ENCODE peak calls at places on chromosomes 12 and 14, in six cellular contexts. One of them, this sample, is unnamed.

GRCh38 chr12:38159092-38159551 is 157.5 kb upstream of the ALG10B start:
- DNase-seq in IMR-90: no peak
- DNase-seq in A549: no peak
- DNase-seq in GM12878: no peak
- DNase-seq in HepG2: no peak
- DNase-seq in K562: no peak
- DNase-seq in this sample: no peak

GRCh38 chr12:112303004-112303403 is 79.2 kb downstream of the HECTD4 start:
- DNase-seq in IMR-90: peak; percentile 95
- DNase-seq in A549: peak; percentile 67
- DNase-seq in GM12878: peak; percentile 91
- DNase-seq in HepG2: no peak
- DNase-seq in K562: no peak
- DNase-seq in this sample: no peak

GRCh38 chr12:81815611-81816010 is 56.5 kb upstream of the PPFIA2 start:
- DNase-seq in IMR-90: no peak
- DNase-seq in A549: no peak
- DNase-seq in GM12878: no peak
- DNase-seq in HepG2: no peak
- DNase-seq in K562: no peak
- DNase-seq in this sample: no peak

GRCh38 chr12:11812558-11813421 is 163.3 kb downstream of the ETV6 start:
- DNase-seq in IMR-90: peak; percentile 27
- DNase-seq in A549: no peak
- DNase-seq in GM12878: no peak
- DNase-seq in HepG2: peak; percentile 78
- DNase-seq in K562: no peak
- DNase-seq in this sample: peak; percentile 65

GRCh38 chr12:22687677-22688076 is 62.7 kb downstream of the ETNK1 start:
- DNase-seq in IMR-90: peak; percentile 77
- DNase-seq in A549: no peak
- DNase-seq in GM12878: peak; percentile 57
- DNase-seq in HepG2: no peak
- DNase-seq in K562: no peak
- DNase-seq in this sample: no peak

GRCh38 chr12:105671720-105672119 is 341.2 kb downstream of the C12orf75 start:
- DNase-seq in IMR-90: peak; percentile 6
- DNase-seq in A549: no peak
- DNase-seq in GM12878: no peak
- DNase-seq in HepG2: no peak
- DNase-seq in K562: no peak
- DNase-seq in this sample: no peak

GRCh38 chr12:64480148-64480547 is 28.2 kb downstream of the TBK1 start:
- DNase-seq in IMR-90: peak; percentile 24
- DNase-seq in A549: no peak
- DNase-seq in GM12878: no peak
- DNase-seq in HepG2: no peak
- DNase-seq in K562: no peak
- DNase-seq in this sample: no peak

GRCh38 chr14:96053600-96054381 is 14.6 kb downstream of the C14orf132 start:
- DNase-seq in IMR-90: peak; percentile 99
- DNase-seq in A549: no peak
- DNase-seq in GM12878: no peak
- DNase-seq in HepG2: no peak
- DNase-seq in K562: no peak
- DNase-seq in this sample: peak; percentile 47

GRCh38 chr14:91297081-91297711 is 52.7 kb upstream of the GPR68 start:
- DNase-seq in IMR-90: no peak
- DNase-seq in A549: no peak
- DNase-seq in GM12878: no peak
- DNase-seq in HepG2: no peak
- DNase-seq in K562: no peak
- DNase-seq in this sample: no peak

GRCh38 chr12:112035219-112035765 is 22.1 kb downstream of the ERP29 start:
- DNase-seq in IMR-90: no peak
- DNase-seq in A549: no peak
- DNase-seq in GM12878: no peak
- DNase-seq in HepG2: no peak
- DNase-seq in K562: no peak
- DNase-seq in this sample: no peak

GRCh38 chr12:32309811-32310755 is 89.3 kb upstream of the FGD4 start:
- DNase-seq in IMR-90: peak; percentile 29
- DNase-seq in A549: no peak
- DNase-seq in GM12878: no peak
- DNase-seq in HepG2: no peak
- DNase-seq in K562: no peak
- DNase-seq in this sample: no peak

GRCh38 chr12:123033392-123034021 is 53.0 kb downstream of the ARL6IP4 start:
- DNase-seq in IMR-90: no peak
- DNase-seq in A549: no peak
- DNase-seq in GM12878: no peak
- DNase-seq in HepG2: no peak
- DNase-seq in K562: peak; percentile 54
- DNase-seq in this sample: no peak

GRCh38 chr12:117459229-117459628 is 97.8 kb upstream of the NOS1 start:
- DNase-seq in IMR-90: no peak
- DNase-seq in A549: no peak
- DNase-seq in GM12878: no peak
- DNase-seq in HepG2: no peak
- DNase-seq in K562: no peak
- DNase-seq in this sample: no peak

GRCh38 chr12:1595690-1596347 is 1.4 kb upstream of the FBXL14 start:
- DNase-seq in IMR-90: peak; percentile 67
- DNase-seq in A549: no peak
- DNase-seq in GM12878: no peak
- DNase-seq in HepG2: no peak
- DNase-seq in K562: no peak
- DNase-seq in this sample: no peak

GRCh38 chr12:93098077-93098476 is 169.0 kb upstream of the EEA1 start:
- DNase-seq in IMR-90: peak; percentile 35
- DNase-seq in A549: no peak
- DNase-seq in GM12878: peak; percentile 51
- DNase-seq in HepG2: no peak
- DNase-seq in K562: peak; percentile 53
- DNase-seq in this sample: no peak

GRCh38 chr12:47377414-47378221 is 297.9 kb upstream of the AMIGO2 start:
- DNase-seq in IMR-90: peak; percentile 100
- DNase-seq in A549: peak; percentile 90
- DNase-seq in GM12878: no peak
- DNase-seq in HepG2: no peak
- DNase-seq in K562: peak; percentile 23
- DNase-seq in this sample: no peak

GRCh38 chr14:20712900-20713299 is 24.3 kb downstream of the ANG start:
- DNase-seq in IMR-90: no peak
- DNase-seq in A549: no peak
- DNase-seq in GM12878: no peak
- DNase-seq in HepG2: no peak
- DNase-seq in K562: no peak
- DNase-seq in this sample: no peak

GRCh38 chr12:109709401-109710278 is 4.0 kb upstream of the FAM222A start:
- DNase-seq in IMR-90: no peak
- DNase-seq in A549: no peak
- DNase-seq in GM12878: no peak
- DNase-seq in HepG2: no peak
- DNase-seq in K562: no peak
- DNase-seq in this sample: no peak

GRCh38 chr14:50766338-50766886 is 64.5 kb downstream of the NIN start:
- DNase-seq in IMR-90: no peak
- DNase-seq in A549: no peak
- DNase-seq in GM12878: no peak
- DNase-seq in HepG2: no peak
- DNase-seq in K562: no peak
- DNase-seq in this sample: no peak

GRCh38 chr12:101323255-101323654 is 43.4 kb downstream of the UTP20 start:
- DNase-seq in IMR-90: no peak
- DNase-seq in A549: no peak
- DNase-seq in GM12878: no peak
- DNase-seq in HepG2: no peak
- DNase-seq in K562: no peak
- DNase-seq in this sample: no peak

GRCh38 chr12:109824731-109825130 is 8.5 kb downstream of the TRPV4 start:
- DNase-seq in IMR-90: no peak
- DNase-seq in A549: no peak
- DNase-seq in GM12878: no peak
- DNase-seq in HepG2: no peak
- DNase-seq in K562: no peak
- DNase-seq in this sample: no peak

GRCh38 chr12:120079352-120080042 is 37.1 kb downstream of the RAB35 start:
- DNase-seq in IMR-90: no peak
- DNase-seq in A549: peak; percentile 67
- DNase-seq in GM12878: no peak
- DNase-seq in HepG2: peak; percentile 78
- DNase-seq in K562: no peak
- DNase-seq in this sample: no peak

GRCh38 chr12:87924149-87924548 is 105.1 kb downstream of the C12orf50 start:
- DNase-seq in IMR-90: peak; percentile 73
- DNase-seq in A549: no peak
- DNase-seq in GM12878: no peak
- DNase-seq in HepG2: no peak
- DNase-seq in K562: no peak
- DNase-seq in this sample: no peak

GRCh38 chr12:55631056-55631455 is 5.6 kb upstream of the OR10P1 start:
- DNase-seq in IMR-90: no peak
- DNase-seq in A549: no peak
- DNase-seq in GM12878: no peak
- DNase-seq in HepG2: no peak
- DNase-seq in K562: no peak
- DNase-seq in this sample: no peak
- H3K4me3 ChIP-seq in IMR-90: no peak overlapping the region
- H3K4me3 ChIP-seq in A549: no peak overlapping the region
- H3K4me3 ChIP-seq in GM12878: no peak overlapping the region
- H3K4me3 ChIP-seq in HepG2: no peak overlapping the region
- H3K4me3 ChIP-seq in K562: no peak overlapping the region
- H3K4me3 ChIP-seq in this sample: no peak overlapping the region

DNA sequence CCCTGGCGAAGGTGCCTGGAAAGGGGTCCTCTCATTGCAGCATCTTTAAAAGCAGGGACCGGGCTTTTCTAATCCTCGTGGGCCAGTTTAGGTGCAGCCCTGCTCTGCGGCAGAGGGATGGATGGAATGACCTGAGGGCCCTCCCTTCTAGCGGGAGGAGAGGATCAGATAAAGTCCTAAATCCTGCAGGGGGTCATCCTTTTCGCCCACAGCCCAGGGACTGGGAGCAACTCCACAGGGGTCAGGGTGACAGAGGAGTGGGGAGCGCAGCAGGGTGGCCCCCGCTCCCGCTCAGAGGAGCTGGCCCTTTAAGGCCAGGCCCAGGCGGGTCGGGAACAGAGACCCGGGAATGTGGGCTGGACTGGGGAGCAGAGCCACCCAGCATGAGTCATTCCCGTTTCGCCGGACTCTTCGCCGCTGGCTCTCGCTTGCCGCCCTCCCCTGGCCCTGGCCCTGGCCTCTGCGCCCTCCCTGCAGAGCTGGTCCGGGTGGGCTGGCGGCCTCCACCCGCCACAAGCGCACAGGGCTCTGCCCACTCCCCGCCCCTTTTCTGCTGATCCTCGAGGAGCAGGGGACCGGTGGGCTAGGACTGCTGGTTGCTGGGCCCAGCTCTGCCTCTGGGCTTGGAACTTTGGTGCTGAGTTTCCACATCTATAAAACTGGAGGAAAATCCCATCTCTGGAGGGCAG is 92.9 kb downstream of the NINJ2 start:
- DNase-seq in IMR-90: peak; percentile 82
- DNase-seq in A549: peak; percentile 98
- DNase-seq in GM12878: no peak
- DNase-seq in HepG2: peak; percentile 77
- DNase-seq in K562: peak; percentile 68
- DNase-seq in this sample: peak; percentile 81
- TF ChIP-seq SMC3 in IMR-90: no peak
- TF ChIP-seq SMC3 in A549: peak; percentile 16
- TF ChIP-seq SMC3 in GM12878: no peak
- TF ChIP-seq SMC3 in HepG2: no peak
- TF ChIP-seq SMC3 in K562: no peak
- TF ChIP-seq SMC3 in this sample: no peak

GRCh38 chr14:24307156-24307574 is 612 bp downstream of the CIDEB start:
- DNase-seq in IMR-90: no peak
- DNase-seq in A549: no peak
- DNase-seq in GM12878: no peak
- DNase-seq in HepG2: no peak
- DNase-seq in K562: no peak
- DNase-seq in this sample: no peak
- H3K4me3 ChIP-seq in IMR-90: no peak overlapping the region
- H3K4me3 ChIP-seq in A549: no peak overlapping the region
- H3K4me3 ChIP-seq in GM12878: no peak overlapping the region
- H3K4me3 ChIP-seq in HepG2: peak overlapping the region; percentile 56
- H3K4me3 ChIP-seq in K562: no peak overlapping the region
- H3K4me3 ChIP-seq in this sample: no peak overlapping the region

GRCh38 chr12:132966676-132967415 is 10.7 kb upstream of the ZNF605 start:
- DNase-seq in IMR-90: no peak
- DNase-seq in A549: no peak
- DNase-seq in GM12878: no peak
- DNase-seq in HepG2: no peak
- DNase-seq in K562: no peak
- DNase-seq in this sample: no peak
- TF ChIP-seq SMC3 in IMR-90: no peak
- TF ChIP-seq SMC3 in A549: no peak
- TF ChIP-seq SMC3 in GM12878: no peak
- TF ChIP-seq SMC3 in HepG2: no peak
- TF ChIP-seq SMC3 in K562: no peak
- TF ChIP-seq SMC3 in this sample: no peak

DNA sequence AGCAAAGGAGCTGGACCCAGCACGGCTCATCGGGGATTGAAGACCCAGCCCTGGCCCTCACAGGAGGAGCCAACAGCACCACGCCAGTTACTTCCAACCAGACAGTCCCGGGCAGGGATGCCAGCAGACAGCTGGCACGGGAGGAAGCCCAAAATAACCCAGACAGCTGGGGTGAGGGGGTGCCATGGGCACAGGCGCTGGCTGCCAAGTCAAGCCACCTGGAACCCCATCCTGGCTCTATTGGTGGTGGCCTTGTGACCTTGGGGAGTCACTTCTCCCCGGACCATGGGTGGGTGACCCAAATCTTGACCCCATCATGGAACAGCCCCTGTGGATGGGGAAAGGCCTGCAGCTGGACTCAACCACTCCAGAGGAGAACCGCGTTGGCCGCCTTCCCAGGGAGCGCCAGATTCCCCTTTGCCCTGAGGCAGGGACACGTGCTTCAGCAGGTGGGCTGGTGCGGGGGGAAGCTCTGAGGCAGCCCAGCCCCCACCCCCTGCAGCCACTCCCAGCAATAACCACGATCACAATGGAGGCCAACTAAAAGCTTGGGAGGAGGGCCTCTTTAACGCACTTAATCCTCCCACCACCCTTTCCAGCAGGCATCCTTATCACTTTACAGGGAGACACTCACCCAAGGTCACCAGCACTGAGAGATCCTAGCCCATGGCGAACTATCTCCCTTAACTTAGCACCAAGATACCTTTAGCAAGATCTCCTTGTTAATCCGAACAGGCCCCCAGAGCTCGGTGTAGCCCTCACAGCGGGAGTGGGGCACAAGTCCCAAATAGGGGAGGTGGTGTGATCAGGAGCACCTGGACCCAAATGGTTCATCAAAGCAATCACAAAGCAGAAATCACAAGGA is 4.7 kb upstream of the RHOF start:
- DNase-seq in IMR-90: peak; percentile 50
- DNase-seq in A549: no peak
- DNase-seq in GM12878: no peak
- DNase-seq in HepG2: no peak
- DNase-seq in K562: no peak
- DNase-seq in this sample: peak; percentile 83
- H3K4me3 ChIP-seq in IMR-90: no peak overlapping the region
- H3K4me3 ChIP-seq in A549: peak overlapping the region; percentile 28
- H3K4me3 ChIP-seq in GM12878: no peak overlapping the region
- H3K4me3 ChIP-seq in HepG2: peak overlapping the region; percentile 71
- H3K4me3 ChIP-seq in K562: peak overlapping the region; percentile 32
- H3K4me3 ChIP-seq in this sample: peak overlapping the region; percentile 53